ENCODE peak calls at places on chromosomes 2 and 18, in nine cellular contexts. One of them, this sample, is unnamed.

GRCh38 chr18:22355598-22355997 is 62.1 kb downstream of the CTAGE1 start:
- DNase-seq in prostate gland: no peak
- DNase-seq in A549: no peak
- DNase-seq in suprapubic skin: no peak
- DNase-seq in heart left ventricle: no peak
- DNase-seq in ovary: no peak
- DNase-seq in uterus: no peak
- DNase-seq in upper lobe of left lung: no peak
- DNase-seq in transverse colon: no peak
- DNase-seq in this sample: no peak

GRCh38 chr2:198316852-198317395 is 512.5 kb downstream of the PLCL1 start:
- DNase-seq in upper lobe of left lung: no peak
- DNase-seq in suprapubic skin: no peak
- DNase-seq in heart left ventricle: no peak
- DNase-seq in prostate gland: no peak
- DNase-seq in A549: no peak
- DNase-seq in ovary: no peak
- DNase-seq in uterus: no peak
- DNase-seq in transverse colon: peak; percentile 42
- DNase-seq in this sample: no peak

GRCh38 chr2:55384786-55385185 is 34.9 kb downstream of the CCDC88A start:
- DNase-seq in A549: no peak
- DNase-seq in transverse colon: no peak
- DNase-seq in prostate gland: no peak
- DNase-seq in heart left ventricle: no peak
- DNase-seq in uterus: no peak
- DNase-seq in suprapubic skin: no peak
- DNase-seq in upper lobe of left lung: no peak
- DNase-seq in ovary: no peak
- DNase-seq in this sample: no peak

GRCh38 chr2:241535871-241536639 is 22.5 kb upstream of the BOK start:
- DNase-seq in A549: no peak
- DNase-seq in suprapubic skin: no peak
- DNase-seq in ovary: no peak
- DNase-seq in prostate gland: no peak
- DNase-seq in upper lobe of left lung: peak; percentile 56
- DNase-seq in transverse colon: no peak
- DNase-seq in uterus: no peak
- DNase-seq in heart left ventricle: no peak
- DNase-seq in this sample: no peak

GRCh38 chr2:27298391-27299080 is 9.7 kb downstream of the UCN start:
- DNase-seq in transverse colon: no peak
- DNase-seq in prostate gland: no peak
- DNase-seq in ovary: no peak
- DNase-seq in A549: no peak
- DNase-seq in upper lobe of left lung: no peak
- DNase-seq in uterus: no peak
- DNase-seq in heart left ventricle: no peak
- DNase-seq in suprapubic skin: no peak
- DNase-seq in this sample: no peak

GRCh38 chr2:144084114-144084661 is 435.7 kb downstream of the ZEB2 start:
- DNase-seq in suprapubic skin: no peak
- DNase-seq in ovary: no peak
- DNase-seq in upper lobe of left lung: no peak
- DNase-seq in heart left ventricle: no peak
- DNase-seq in prostate gland: no peak
- DNase-seq in A549: peak; percentile 5
- DNase-seq in transverse colon: no peak
- DNase-seq in uterus: no peak
- DNase-seq in this sample: no peak

GRCh38 chr2:134119117-134119671 is 134.7 kb upstream of the MGAT5 start:
- DNase-seq in uterus: no peak
- DNase-seq in prostate gland: no peak
- DNase-seq in suprapubic skin: no peak
- DNase-seq in upper lobe of left lung: no peak
- DNase-seq in ovary: no peak
- DNase-seq in heart left ventricle: no peak
- DNase-seq in A549: no peak
- DNase-seq in transverse colon: no peak
- DNase-seq in this sample: no peak

GRCh38 chr2:218066946-218067515 is 2.0 kb upstream of the RUFY4 start:
- DNase-seq in ovary: no peak
- DNase-seq in upper lobe of left lung: peak; percentile 16
- DNase-seq in prostate gland: no peak
- DNase-seq in uterus: no peak
- DNase-seq in heart left ventricle: no peak
- DNase-seq in suprapubic skin: no peak
- DNase-seq in A549: no peak
- DNase-seq in transverse colon: no peak
- DNase-seq in this sample: no peak

GRCh38 chr2:25619187-25619586 is 54.2 kb downstream of the DTNB start:
- DNase-seq in prostate gland: no peak
- DNase-seq in ovary: no peak
- DNase-seq in uterus: no peak
- DNase-seq in transverse colon: no peak
- DNase-seq in upper lobe of left lung: no peak
- DNase-seq in suprapubic skin: no peak
- DNase-seq in A549: no peak
- DNase-seq in heart left ventricle: no peak
- DNase-seq in this sample: no peak

GRCh38 chr2:25617948-25618646 is 55.3 kb downstream of the DTNB start:
- DNase-seq in upper lobe of left lung: no peak
- DNase-seq in suprapubic skin: no peak
- DNase-seq in heart left ventricle: no peak
- DNase-seq in prostate gland: peak; percentile 56
- DNase-seq in uterus: no peak
- DNase-seq in A549: no peak
- DNase-seq in ovary: no peak
- DNase-seq in transverse colon: no peak
- DNase-seq in this sample: no peak

GRCh38 chr2:25620711-25621110 is 52.7 kb downstream of the DTNB start:
- DNase-seq in upper lobe of left lung: no peak
- DNase-seq in transverse colon: no peak
- DNase-seq in prostate gland: no peak
- DNase-seq in A549: no peak
- DNase-seq in suprapubic skin: no peak
- DNase-seq in uterus: no peak
- DNase-seq in ovary: peak; percentile 60
- DNase-seq in heart left ventricle: no peak
- DNase-seq in this sample: no peak

GRCh38 chr2:25620077-25620476 is 53.3 kb downstream of the DTNB start:
- DNase-seq in ovary: no peak
- DNase-seq in prostate gland: no peak
- DNase-seq in A549: no peak
- DNase-seq in heart left ventricle: no peak
- DNase-seq in suprapubic skin: no peak
- DNase-seq in transverse colon: no peak
- DNase-seq in uterus: no peak
- DNase-seq in upper lobe of left lung: no peak
- DNase-seq in this sample: no peak

GRCh38 chr2:25618676-25619075 is 54.7 kb downstream of the DTNB start:
- DNase-seq in suprapubic skin: no peak
- DNase-seq in ovary: no peak
- DNase-seq in transverse colon: no peak
- DNase-seq in prostate gland: peak; percentile 67
- DNase-seq in uterus: no peak
- DNase-seq in upper lobe of left lung: no peak
- DNase-seq in A549: peak; percentile 21
- DNase-seq in heart left ventricle: no peak
- DNase-seq in this sample: peak; percentile 20
- H3K4me3 ChIP-seq in suprapubic skin: peak overlapping the region; percentile 7
- H3K4me3 ChIP-seq in ovary: no peak overlapping the region
- H3K4me3 ChIP-seq in transverse colon: no peak overlapping the region
- H3K4me3 ChIP-seq in prostate gland: no peak overlapping the region
- H3K4me3 ChIP-seq in uterus: no peak overlapping the region
- H3K4me3 ChIP-seq in upper lobe of left lung: no peak overlapping the region
- H3K4me3 ChIP-seq in A549: no peak overlapping the region
- H3K4me3 ChIP-seq in heart left ventricle: no peak overlapping the region
- H3K4me3 ChIP-seq in this sample: no peak overlapping the region

GRCh38 chr2:191246820-191247380 is 1.7 kb downstream of the MYO1B start:
- DNase-seq in uterus: peak; percentile 45
- DNase-seq in heart left ventricle: no peak
- DNase-seq in upper lobe of left lung: no peak
- DNase-seq in transverse colon: no peak
- DNase-seq in ovary: no peak
- DNase-seq in suprapubic skin: no peak
- DNase-seq in prostate gland: no peak
- DNase-seq in A549: no peak
- DNase-seq in this sample: no peak

GRCh38 chr2:191249131-191249813 is 4.1 kb downstream of the MYO1B start:
- DNase-seq in ovary: no peak
- DNase-seq in upper lobe of left lung: no peak
- DNase-seq in heart left ventricle: no peak
- DNase-seq in uterus: no peak
- DNase-seq in transverse colon: no peak
- DNase-seq in suprapubic skin: no peak
- DNase-seq in prostate gland: no peak
- DNase-seq in A549: no peak
- DNase-seq in this sample: no peak

GRCh38 chr2:191245869-191246531 is 796 bp downstream of the MYO1B start:
- DNase-seq in prostate gland: peak; percentile 52
- DNase-seq in uterus: peak; percentile 67
- DNase-seq in suprapubic skin: peak; percentile 84
- DNase-seq in A549: peak; percentile 61
- DNase-seq in upper lobe of left lung: peak; percentile 90
- DNase-seq in heart left ventricle: peak; percentile 77
- DNase-seq in ovary: peak; percentile 77
- DNase-seq in transverse colon: peak; percentile 69
- DNase-seq in this sample: peak; percentile 75

GRCh38 chr2:191245046-191245868 is at the start of gene MYO1B:
- DNase-seq in upper lobe of left lung: peak; percentile 95
- DNase-seq in prostate gland: peak; percentile 77
- DNase-seq in uterus: peak; percentile 76
- DNase-seq in heart left ventricle: peak; percentile 81
- DNase-seq in A549: peak; percentile 58
- DNase-seq in ovary: peak; percentile 83
- DNase-seq in transverse colon: peak; percentile 82
- DNase-seq in suprapubic skin: peak; percentile 82
- DNase-seq in this sample: peak; percentile 92

DNA sequence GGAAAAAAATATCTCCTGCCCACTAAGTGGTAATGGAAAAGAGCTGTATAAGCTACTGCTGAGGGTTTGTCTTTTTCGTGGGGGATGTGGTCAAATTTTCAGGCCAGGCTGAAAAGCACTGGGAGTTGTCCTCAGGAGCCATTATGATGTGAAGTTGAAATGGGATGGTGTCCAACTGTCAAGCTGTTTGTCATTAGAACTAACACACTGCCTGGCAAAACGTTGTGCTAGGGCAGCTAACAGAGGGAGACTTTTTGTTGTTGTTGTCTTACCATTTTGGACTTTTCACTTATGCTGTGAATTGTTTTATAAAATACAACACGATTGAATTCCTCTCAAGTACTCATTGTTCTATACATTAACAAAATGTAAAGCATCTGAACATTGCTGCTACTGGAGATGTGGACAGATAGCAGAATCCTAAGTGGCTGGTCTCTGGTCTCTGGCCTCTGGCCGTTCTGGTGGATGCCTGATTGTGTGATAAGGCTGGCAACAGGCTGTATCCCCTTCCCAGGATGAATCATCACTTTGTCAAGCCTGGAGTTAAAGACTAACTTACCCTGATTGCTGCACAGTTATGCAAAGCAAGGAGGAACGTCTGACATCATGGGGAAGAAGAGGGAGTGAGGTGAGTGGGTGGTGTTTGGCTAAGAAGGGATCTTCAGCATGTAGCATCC is 2.3 kb downstream of the MYO1B start:
- DNase-seq in upper lobe of left lung: no peak
- DNase-seq in ovary: no peak
- DNase-seq in suprapubic skin: no peak
- DNase-seq in heart left ventricle: no peak
- DNase-seq in transverse colon: no peak
- DNase-seq in prostate gland: no peak
- DNase-seq in uterus: peak; percentile 42
- DNase-seq in A549: peak; percentile 81
- DNase-seq in this sample: no peak
- TF ChIP-seq POLR2A in upper lobe of left lung: peak; percentile 50
- TF ChIP-seq POLR2A in ovary: no peak
- TF ChIP-seq POLR2A in suprapubic skin: no peak
- TF ChIP-seq POLR2A in heart left ventricle: no peak
- TF ChIP-seq POLR2A in transverse colon: no peak
- TF ChIP-seq POLR2A in prostate gland: no peak
- TF ChIP-seq POLR2A in uterus: no peak
- TF ChIP-seq POLR2A in A549: no peak
- TF ChIP-seq POLR2A in this sample: no peak

GRCh38 chr2:202782930-202783558 is 88.5 kb downstream of the ICA1L start:
- DNase-seq in suprapubic skin: no peak
- DNase-seq in upper lobe of left lung: no peak
- DNase-seq in A549: no peak
- DNase-seq in heart left ventricle: no peak
- DNase-seq in ovary: no peak
- DNase-seq in uterus: no peak
- DNase-seq in transverse colon: no peak
- DNase-seq in prostate gland: no peak
- DNase-seq in this sample: no peak

GRCh38 chr2:202790676-202791075 is 80.9 kb downstream of the ICA1L start:
- DNase-seq in A549: no peak
- DNase-seq in suprapubic skin: no peak
- DNase-seq in uterus: no peak
- DNase-seq in upper lobe of left lung: no peak
- DNase-seq in heart left ventricle: no peak
- DNase-seq in ovary: no peak
- DNase-seq in transverse colon: no peak
- DNase-seq in prostate gland: no peak
- DNase-seq in this sample: no peak

GRCh38 chr2:202786792-202787191 is 84.8 kb downstream of the ICA1L start:
- DNase-seq in upper lobe of left lung: no peak
- DNase-seq in prostate gland: no peak
- DNase-seq in uterus: no peak
- DNase-seq in A549: no peak
- DNase-seq in heart left ventricle: no peak
- DNase-seq in suprapubic skin: no peak
- DNase-seq in transverse colon: no peak
- DNase-seq in ovary: no peak
- DNase-seq in this sample: no peak
- H3K27ac ChIP-seq in upper lobe of left lung: no peak overlapping the region
- H3K27ac ChIP-seq in prostate gland: no peak overlapping the region
- H3K27ac ChIP-seq in uterus: no peak overlapping the region
- H3K27ac ChIP-seq in A549: no peak overlapping the region
- H3K27ac ChIP-seq in heart left ventricle: no peak overlapping the region
- H3K27ac ChIP-seq in suprapubic skin: no peak overlapping the region
- H3K27ac ChIP-seq in transverse colon: no peak overlapping the region
- H3K27ac ChIP-seq in ovary: no peak overlapping the region
- H3K27ac ChIP-seq in this sample: no peak overlapping the region

GRCh38 chr18:74453642-74454198 is 3.4 kb downstream of the DIPK1C start:
- DNase-seq in transverse colon: no peak
- DNase-seq in ovary: no peak
- DNase-seq in prostate gland: no peak
- DNase-seq in A549: no peak
- DNase-seq in upper lobe of left lung: no peak
- DNase-seq in suprapubic skin: peak; percentile 29
- DNase-seq in uterus: no peak
- DNase-seq in heart left ventricle: no peak
- DNase-seq in this sample: no peak

GRCh38 chr18:74456017-74456408 is 1.1 kb downstream of the DIPK1C start:
- DNase-seq in upper lobe of left lung: no peak
- DNase-seq in heart left ventricle: no peak
- DNase-seq in transverse colon: no peak
- DNase-seq in prostate gland: no peak
- DNase-seq in suprapubic skin: no peak
- DNase-seq in uterus: no peak
- DNase-seq in A549: no peak
- DNase-seq in ovary: no peak
- DNase-seq in this sample: no peak

GRCh38 chr18:74453011-74453571 is 4.0 kb downstream of the DIPK1C start:
- DNase-seq in transverse colon: no peak
- DNase-seq in heart left ventricle: peak; percentile 40
- DNase-seq in suprapubic skin: peak; percentile 6
- DNase-seq in ovary: no peak
- DNase-seq in A549: no peak
- DNase-seq in upper lobe of left lung: no peak
- DNase-seq in uterus: no peak
- DNase-seq in prostate gland: no peak
- DNase-seq in this sample: no peak

GRCh38 chr18:74455386-74455785 is 1.7 kb downstream of the DIPK1C start:
- DNase-seq in uterus: no peak
- DNase-seq in upper lobe of left lung: no peak
- DNase-seq in heart left ventricle: no peak
- DNase-seq in transverse colon: no peak
- DNase-seq in ovary: no peak
- DNase-seq in A549: no peak
- DNase-seq in prostate gland: no peak
- DNase-seq in suprapubic skin: peak; percentile 53
- DNase-seq in this sample: no peak

GRCh38 chr18:74454279-74454741 is 2.8 kb downstream of the DIPK1C start:
- DNase-seq in suprapubic skin: peak; percentile 52
- DNase-seq in transverse colon: no peak
- DNase-seq in A549: no peak
- DNase-seq in uterus: no peak
- DNase-seq in ovary: no peak
- DNase-seq in prostate gland: no peak
- DNase-seq in upper lobe of left lung: peak; percentile 57
- DNase-seq in heart left ventricle: no peak
- DNase-seq in this sample: no peak
- H3K4me3 ChIP-seq in suprapubic skin: no peak overlapping the region
- H3K4me3 ChIP-seq in transverse colon: no peak overlapping the region
- H3K4me3 ChIP-seq in A549: no peak overlapping the region
- H3K4me3 ChIP-seq in uterus: no peak overlapping the region
- H3K4me3 ChIP-seq in ovary: no peak overlapping the region
- H3K4me3 ChIP-seq in prostate gland: no peak overlapping the region
- H3K4me3 ChIP-seq in upper lobe of left lung: no peak overlapping the region
- H3K4me3 ChIP-seq in heart left ventricle: no peak overlapping the region
- H3K4me3 ChIP-seq in this sample: no peak overlapping the region

This sample was measured in body of pancreas.